ENCODE peak calls at places on chromosomes 16 and 17, in eight cellular contexts. One of them, this sample, is unnamed.

GRCh38 chr16:67934306-67935095 is 2.1 kb downstream of the PSMB10 start:
- DNase-seq in WERI-Rb-1: no peak
- DNase-seq in H1: no peak
- DNase-seq in GM12864: no peak
- DNase-seq in dorsolateral prefrontal cortex: no peak
- DNase-seq in A549: no peak
- DNase-seq in prostate gland: no peak
- DNase-seq in thoracic aorta: no peak
- DNase-seq in this sample: no peak

GRCh38 chr17:57612202-57613071 is 132.7 kb downstream of the CCDC182 start:
- DNase-seq in dorsolateral prefrontal cortex: no peak
- DNase-seq in A549: no peak
- DNase-seq in GM12864: no peak
- DNase-seq in WERI-Rb-1: peak; percentile 76
- DNase-seq in H1: no peak
- DNase-seq in prostate gland: no peak
- DNase-seq in thoracic aorta: no peak
- DNase-seq in this sample: no peak

GRCh38 chr16:58032710-58033293 is 7.2 kb downstream of the MMP15 start:
- DNase-seq in dorsolateral prefrontal cortex: peak; percentile 41
- DNase-seq in A549: no peak
- DNase-seq in prostate gland: no peak
- DNase-seq in thoracic aorta: no peak
- DNase-seq in GM12864: no peak
- DNase-seq in H1: no peak
- DNase-seq in WERI-Rb-1: peak; percentile 82
- DNase-seq in this sample: no peak

GRCh38 chr17:76585048-76585648 is 512 bp downstream of the ST6GALNAC2 start:
- DNase-seq in prostate gland: no peak
- DNase-seq in GM12864: no peak
- DNase-seq in WERI-Rb-1: no peak
- DNase-seq in H1: no peak
- DNase-seq in dorsolateral prefrontal cortex: no peak
- DNase-seq in thoracic aorta: no peak
- DNase-seq in A549: no peak
- DNase-seq in this sample: no peak

GRCh38 chr17:80888276-80889160 is 103.1 kb upstream of the CHMP6 start:
- DNase-seq in A549: no peak
- DNase-seq in prostate gland: no peak
- DNase-seq in WERI-Rb-1: no peak
- DNase-seq in GM12864: no peak
- DNase-seq in thoracic aorta: no peak
- DNase-seq in H1: no peak
- DNase-seq in dorsolateral prefrontal cortex: no peak
- DNase-seq in this sample: no peak

GRCh38 chr17:35103271-35103670 is 16.4 kb downstream of the RAD51D start:
- DNase-seq in A549: no peak
- DNase-seq in thoracic aorta: no peak
- DNase-seq in GM12864: no peak
- DNase-seq in H1: no peak
- DNase-seq in dorsolateral prefrontal cortex: no peak
- DNase-seq in prostate gland: no peak
- DNase-seq in WERI-Rb-1: no peak
- DNase-seq in this sample: no peak

GRCh38 chr16:87074635-87075318 is 242.4 kb downstream of the C16orf95 start:
- DNase-seq in dorsolateral prefrontal cortex: no peak
- DNase-seq in H1: no peak
- DNase-seq in WERI-Rb-1: peak; percentile 55
- DNase-seq in A549: no peak
- DNase-seq in thoracic aorta: no peak
- DNase-seq in GM12864: peak; percentile 84
- DNase-seq in prostate gland: no peak
- DNase-seq in this sample: no peak

GRCh38 chr17:78412403-78412802 is 34.0 kb downstream of the PGS1 start:
- DNase-seq in WERI-Rb-1: no peak
- DNase-seq in dorsolateral prefrontal cortex: no peak
- DNase-seq in A549: peak; percentile 51
- DNase-seq in thoracic aorta: no peak
- DNase-seq in prostate gland: no peak
- DNase-seq in H1: no peak
- DNase-seq in GM12864: no peak
- DNase-seq in this sample: no peak

GRCh38 chr17:6505425-6506142 is 50.8 kb downstream of the PITPNM3 start:
- DNase-seq in thoracic aorta: no peak
- DNase-seq in GM12864: no peak
- DNase-seq in WERI-Rb-1: no peak
- DNase-seq in prostate gland: no peak
- DNase-seq in A549: peak; percentile 25
- DNase-seq in H1: no peak
- DNase-seq in dorsolateral prefrontal cortex: no peak
- DNase-seq in this sample: no peak

GRCh38 chr16:81784042-81784785 is 5.1 kb downstream of the PLCG2 start:
- DNase-seq in prostate gland: no peak
- DNase-seq in WERI-Rb-1: no peak
- DNase-seq in A549: no peak
- DNase-seq in GM12864: no peak
- DNase-seq in thoracic aorta: no peak
- DNase-seq in dorsolateral prefrontal cortex: no peak
- DNase-seq in H1: no peak
- DNase-seq in this sample: no peak

GRCh38 chr16:50059669-50060068 is 6.1 kb upstream of the HEATR3 start:
- DNase-seq in WERI-Rb-1: no peak
- DNase-seq in thoracic aorta: no peak
- DNase-seq in dorsolateral prefrontal cortex: no peak
- DNase-seq in H1: no peak
- DNase-seq in prostate gland: no peak
- DNase-seq in A549: no peak
- DNase-seq in GM12864: no peak
- DNase-seq in this sample: no peak

GRCh38 chr16:79772028-79772427 is 171.5 kb upstream of the MAF start:
- DNase-seq in dorsolateral prefrontal cortex: no peak
- DNase-seq in thoracic aorta: no peak
- DNase-seq in H1: no peak
- DNase-seq in WERI-Rb-1: no peak
- DNase-seq in GM12864: no peak
- DNase-seq in A549: no peak
- DNase-seq in prostate gland: no peak
- DNase-seq in this sample: no peak
- TF ChIP-seq CTCF in dorsolateral prefrontal cortex: no peak
- TF ChIP-seq CTCF in thoracic aorta: no peak
- TF ChIP-seq CTCF in H1: no peak
- TF ChIP-seq CTCF in WERI-Rb-1: no peak
- TF ChIP-seq CTCF in GM12864: no peak
- TF ChIP-seq CTCF in A549: no peak
- TF ChIP-seq CTCF in prostate gland: no peak
- TF ChIP-seq CTCF in this sample: no peak

DNA sequence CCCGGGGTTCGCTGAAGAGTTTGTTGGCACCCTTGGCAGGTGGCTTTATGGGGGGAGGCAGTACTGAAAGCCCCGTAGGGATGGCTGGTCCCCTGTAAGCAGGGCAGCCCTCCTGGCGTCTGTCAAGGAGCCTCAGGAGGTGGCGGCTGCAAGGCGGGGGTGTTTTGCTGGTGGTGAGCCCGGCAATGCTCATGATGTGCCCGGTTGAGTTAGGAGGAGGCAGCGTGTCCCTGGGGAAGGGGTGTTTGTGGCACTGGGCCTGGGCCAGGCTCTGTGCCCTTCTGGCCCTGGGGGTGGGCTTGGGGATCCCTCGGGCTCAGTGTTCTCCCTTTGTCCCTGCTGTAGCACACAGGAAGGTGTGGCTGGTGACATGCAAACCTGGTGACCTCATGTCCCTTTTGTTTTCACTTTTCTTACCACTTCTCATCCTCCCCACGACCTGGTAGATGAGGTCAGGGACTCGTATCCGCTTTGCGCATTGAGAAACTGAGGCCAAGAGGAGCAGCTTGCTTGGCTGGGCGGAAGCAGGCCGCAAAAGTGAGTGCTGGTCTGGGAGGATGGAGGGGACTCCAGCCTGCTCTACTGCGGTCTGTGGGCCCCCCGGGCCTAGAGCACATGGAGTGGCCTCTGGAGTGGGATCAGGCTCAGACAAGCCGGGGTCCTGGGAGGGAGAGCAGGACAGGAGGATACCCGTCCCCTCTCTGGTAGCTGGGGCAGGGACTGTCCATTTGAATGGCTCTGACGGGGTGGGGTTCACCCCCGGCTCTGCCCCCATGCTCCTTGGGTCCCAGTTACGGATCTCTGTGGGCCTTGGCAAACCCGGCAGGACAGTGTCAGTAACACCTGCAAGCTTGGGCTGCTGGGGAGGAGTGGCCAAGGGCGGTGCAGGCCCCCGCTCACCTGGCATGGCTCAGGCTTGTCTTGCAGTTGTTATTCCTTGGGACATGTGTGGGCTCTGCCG is 2.2 kb downstream of the SNN start:
- DNase-seq in GM12864: no peak
- DNase-seq in thoracic aorta: no peak
- DNase-seq in H1: no peak
- DNase-seq in WERI-Rb-1: no peak
- DNase-seq in prostate gland: no peak
- DNase-seq in dorsolateral prefrontal cortex: no peak
- DNase-seq in A549: no peak
- DNase-seq in this sample: no peak
- H3K4me3 ChIP-seq in GM12864: peak overlapping the region; percentile 82
- H3K4me3 ChIP-seq in thoracic aorta: peak overlapping the region; percentile 95
- H3K4me3 ChIP-seq in H1: no peak overlapping the region
- H3K4me3 ChIP-seq in WERI-Rb-1: no peak overlapping the region
- H3K4me3 ChIP-seq in prostate gland: peak overlapping the region; percentile 88
- H3K4me3 ChIP-seq in dorsolateral prefrontal cortex: peak overlapping the region; percentile 85
- H3K4me3 ChIP-seq in A549: no peak overlapping the region
- H3K4me3 ChIP-seq in this sample: no peak overlapping the region

GRCh38 chr16:85086347-85087291 is 25.7 kb downstream of the CIBAR2 start:
- DNase-seq in dorsolateral prefrontal cortex: peak; percentile 82
- DNase-seq in A549: peak; percentile 70
- DNase-seq in thoracic aorta: no peak
- DNase-seq in prostate gland: peak; percentile 57
- DNase-seq in GM12864: no peak
- DNase-seq in H1: peak; percentile 44
- DNase-seq in WERI-Rb-1: peak; percentile 68
- DNase-seq in this sample: no peak
- TF ChIP-seq CTCF in dorsolateral prefrontal cortex: peak; percentile 52
- TF ChIP-seq CTCF in A549: peak; percentile 74
- TF ChIP-seq CTCF in thoracic aorta: peak; percentile 50
- TF ChIP-seq CTCF in prostate gland: peak; percentile 49
- TF ChIP-seq CTCF in GM12864: peak; percentile 81
- TF ChIP-seq CTCF in H1: peak; percentile 94
- TF ChIP-seq CTCF in WERI-Rb-1: peak; percentile 73
- TF ChIP-seq CTCF in this sample: peak; percentile 56

GRCh38 chr17:82668631-82669099 is 20.4 kb upstream of the WDR45B start:
- DNase-seq in GM12864: no peak
- DNase-seq in WERI-Rb-1: peak; percentile 92
- DNase-seq in thoracic aorta: no peak
- DNase-seq in prostate gland: peak; percentile 62
- DNase-seq in A549: peak; percentile 83
- DNase-seq in H1: peak; percentile 53
- DNase-seq in dorsolateral prefrontal cortex: peak; percentile 50
- DNase-seq in this sample: no peak
- H3K4me3 ChIP-seq in GM12864: no peak overlapping the region
- H3K4me3 ChIP-seq in WERI-Rb-1: no peak overlapping the region
- H3K4me3 ChIP-seq in thoracic aorta: peak overlapping the region; percentile 30
- H3K4me3 ChIP-seq in prostate gland: no peak overlapping the region
- H3K4me3 ChIP-seq in A549: peak overlapping the region; percentile 7
- H3K4me3 ChIP-seq in H1: no peak overlapping the region
- H3K4me3 ChIP-seq in dorsolateral prefrontal cortex: peak overlapping the region; percentile 14
- H3K4me3 ChIP-seq in this sample: peak overlapping the region; percentile 3

GRCh38 chr16:83967838-83968482 is at the start of gene NECAB2:
- DNase-seq in thoracic aorta: no peak
- DNase-seq in prostate gland: no peak
- DNase-seq in A549: no peak
- DNase-seq in GM12864: no peak
- DNase-seq in WERI-Rb-1: peak; percentile 49
- DNase-seq in H1: no peak
- DNase-seq in dorsolateral prefrontal cortex: peak; percentile 54
- DNase-seq in this sample: no peak
- TF ChIP-seq CTCF in thoracic aorta: peak; percentile 49
- TF ChIP-seq CTCF in prostate gland: peak; percentile 24
- TF ChIP-seq CTCF in A549: peak; percentile 54
- TF ChIP-seq CTCF in GM12864: peak; percentile 57
- TF ChIP-seq CTCF in WERI-Rb-1: peak; percentile 52
- TF ChIP-seq CTCF in H1: peak; percentile 67
- TF ChIP-seq CTCF in dorsolateral prefrontal cortex: peak; percentile 46
- TF ChIP-seq CTCF in this sample: peak; percentile 58

DNA sequence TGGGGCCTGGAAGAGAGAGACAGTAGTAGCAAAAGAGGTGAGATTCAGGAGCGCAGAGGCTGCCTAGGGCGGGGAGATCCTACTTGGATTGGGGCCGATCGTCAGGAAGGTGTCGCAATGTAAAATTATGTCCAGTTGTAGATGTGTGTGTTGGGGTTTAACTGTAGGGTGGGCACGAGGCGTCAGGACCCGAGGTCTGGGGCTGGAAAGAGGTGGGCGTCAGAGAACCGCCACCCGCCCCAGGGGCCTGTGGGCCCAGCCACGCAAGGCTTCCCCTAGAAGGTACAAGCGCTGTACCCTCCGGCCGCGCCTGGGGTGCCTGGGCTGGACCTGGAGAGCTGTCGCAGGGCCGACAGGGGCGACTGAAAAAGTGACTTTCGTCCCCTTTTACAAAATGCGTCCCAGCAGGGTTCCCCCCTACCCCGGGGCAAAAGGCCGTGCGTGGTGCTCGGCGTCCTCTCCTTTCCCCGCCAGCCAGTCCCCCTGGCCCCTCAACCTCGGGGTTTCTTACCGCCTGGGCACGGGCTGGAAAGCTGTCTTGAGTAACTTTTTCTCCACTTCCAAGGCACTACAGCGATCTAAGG is 2.8 kb downstream of the IRX3 start:
- DNase-seq in H1: no peak
- DNase-seq in prostate gland: no peak
- DNase-seq in WERI-Rb-1: no peak
- DNase-seq in thoracic aorta: no peak
- DNase-seq in A549: no peak
- DNase-seq in dorsolateral prefrontal cortex: no peak
- DNase-seq in GM12864: no peak
- DNase-seq in this sample: no peak
- H3K4me3 ChIP-seq in H1: peak overlapping the region; percentile 32
- H3K4me3 ChIP-seq in prostate gland: peak overlapping the region; percentile 87
- H3K4me3 ChIP-seq in WERI-Rb-1: peak overlapping the region; percentile 19
- H3K4me3 ChIP-seq in thoracic aorta: peak overlapping the region; percentile 87
- H3K4me3 ChIP-seq in A549: peak overlapping the region; percentile 80
- H3K4me3 ChIP-seq in dorsolateral prefrontal cortex: no peak overlapping the region
- H3K4me3 ChIP-seq in GM12864: no peak overlapping the region
- H3K4me3 ChIP-seq in this sample: peak overlapping the region; percentile 76

GRCh38 chr16:6749714-6750113 is 582.9 kb upstream of the RBFOX1 start:
- DNase-seq in prostate gland: no peak
- DNase-seq in dorsolateral prefrontal cortex: no peak
- DNase-seq in H1: no peak
- DNase-seq in WERI-Rb-1: no peak
- DNase-seq in GM12864: no peak
- DNase-seq in A549: no peak
- DNase-seq in thoracic aorta: no peak
- DNase-seq in this sample: no peak

GRCh38 chr16:6753553-6753952 is 579.1 kb upstream of the RBFOX1 start:
- DNase-seq in dorsolateral prefrontal cortex: no peak
- DNase-seq in H1: no peak
- DNase-seq in WERI-Rb-1: no peak
- DNase-seq in A549: no peak
- DNase-seq in prostate gland: no peak
- DNase-seq in thoracic aorta: no peak
- DNase-seq in GM12864: no peak
- DNase-seq in this sample: no peak
- TF ChIP-seq CTCF in dorsolateral prefrontal cortex: no peak
- TF ChIP-seq CTCF in H1: no peak
- TF ChIP-seq CTCF in WERI-Rb-1: no peak
- TF ChIP-seq CTCF in A549: no peak
- TF ChIP-seq CTCF in prostate gland: no peak
- TF ChIP-seq CTCF in thoracic aorta: no peak
- TF ChIP-seq CTCF in GM12864: no peak
- TF ChIP-seq CTCF in this sample: no peak

This sample was measured in AG04449.